ENCODE peak calls at places on chromosomes 12 and 14, in nine cellular contexts. L, S, W, T, Z, J, E, V and N are unnamed samples.

GRCh38 chr14:99612065-99612736 is 8.2 kb upstream of the CCDC85C start:
- DNase-seq in V (no peak), Z (no peak), S (no peak), W (no peak), L (no peak), E (no peak), J (no peak), T (no peak), N (no peak)

GRCh38 chr14:44771495-44771894 is 190.3 kb downstream of the KLHL28 start:
- DNase-seq in L (no peak), V (no peak), W (no peak), S (no peak), T (no peak), J (no peak), Z (no peak), E (no peak), N (no peak)

GRCh38 chr12:130742112-130742511 is 26.0 kb upstream of the RIMBP2 start:
- DNase-seq in S (no peak), W (no peak), E (no peak), T (no peak), V (no peak), L (no peak), J (no peak), Z (no peak), N (no peak)

GRCh38 chr12:18257251-18257650 is 4.1 kb upstream of the PIK3C2G start:
- DNase-seq in L (no peak), V (no peak), S (no peak), J (no peak), T (no peak), W (no peak), Z (no peak), E (no peak), N (no peak)

GRCh38 chr12:124790650-124791400 is 72.8 kb downstream of the SCARB1 start:
- DNase-seq in V (no peak), Z (no peak), L (no peak), J (no peak), E (no peak), W (no peak), T (no peak), S (no peak), N (no peak)

GRCh38 chr14:50658203-50658602 is 9.9 kb downstream of the SAV1 start:
- DNase-seq in J (no peak), W (peak), E (no peak), Z (peak), V (no peak), L (no peak), T (no peak), S (no peak), N (no peak)

GRCh38 chr12:29153231-29153630 is 4.2 kb downstream of the FAR2 start:
- DNase-seq in W (no peak), E (peak), L (no peak), T (no peak), J (no peak), Z (no peak), V (no peak), S (no peak), N (no peak)

GRCh38 chr14:65101631-65102440 is 481 bp downstream of the MAX start:
- DNase-seq in S (no peak), Z (no peak), J (peak), L (peak), E (no peak), V (no peak), T (no peak), W (no peak), N (peak)

GRCh38 chr12:26830783-26831601 is 2.0 kb downstream of the ITPR2 start:
- DNase-seq in T (no peak), J (no peak), W (peak), Z (no peak), L (no peak), S (no peak), E (no peak), V (no peak), N (no peak)

GRCh38 chr14:99094901-99095300 is 177.1 kb downstream of the BCL11B start:
- DNase-seq in Z (no peak), T (no peak), V (no peak), J (peak), E (no peak), L (no peak), S (no peak), W (no peak), N (no peak)

GRCh38 chr14:43001729-43002128 is 1395.1 kb downstream of the LRFN5 start:
- DNase-seq in Z (no peak), T (no peak), V (no peak), L (no peak), W (no peak), E (no peak), S (no peak), J (no peak), N (no peak)

GRCh38 chr12:109822416-109822815 is 10.8 kb downstream of the TRPV4 start:
- DNase-seq in V (no peak), L (no peak), E (no peak), T (no peak), J (no peak), Z (no peak), S (no peak), W (no peak), N (no peak)

GRCh38 chr14:104729835-104730181 is 5.8 kb downstream of the ADSS1 start:
- DNase-seq in J (no peak), S (no peak), V (no peak), T (no peak), Z (no peak), E (no peak), L (no peak), W (no peak), N (no peak)

GRCh38 chr12:107645630-107646333 is 39.8 kb upstream of the PWP1 start:
- DNase-seq in L (no peak), E (no peak), J (no peak), S (no peak), Z (no peak), V (no peak), W (no peak), T (peak), N (no peak)

GRCh38 chr12:27142102-27142721 is 59.8 kb upstream of the C12orf71 start:
- DNase-seq in V (peak), Z (peak), T (peak), S (no peak), J (no peak), W (peak), L (peak), E (peak), N (no peak)

GRCh38 chr14:99566009-99566389 is 38.0 kb downstream of the CCDC85C start:
- DNase-seq in S (no peak), L (no peak), V (no peak), T (no peak), Z (no peak), W (no peak), E (no peak), J (no peak), N (no peak)

GRCh38 chr12:127130506-127131100 is 1136.4 kb upstream of the TMEM132C start:
- DNase-seq in W (no peak), L (no peak), T (no peak), J (no peak), V (no peak), E (no peak), S (no peak), Z (no peak), N (no peak)

GRCh38 chr12:96274331-96274730 is 80.2 kb downstream of the ELK3 start:
- DNase-seq in Z (no peak), S (no peak), E (no peak), J (no peak), T (no peak), W (no peak), L (no peak), V (no peak), N (no peak)

GRCh38 chr14:81366884-81367283 is 33.2 kb downstream of the STON2 start:
- DNase-seq in J (no peak), L (no peak), E (no peak), V (no peak), S (no peak), T (no peak), Z (no peak), W (no peak), N (no peak)

GRCh38 chr14:96167224-96168148 is 37.2 kb upstream of the BDKRB2 start:
- DNase-seq in E (no peak), T (no peak), V (peak), J (peak), W (no peak), Z (peak), L (no peak), S (peak), N (no peak)

GRCh38 chr14:98946995-98947394 is 325.0 kb downstream of the BCL11B start:
- DNase-seq in V (no peak), T (no peak), L (no peak), J (peak), Z (peak), W (no peak), E (no peak), S (peak), N (no peak)

GRCh38 chr14:103512701-103513611 is 9.7 kb downstream of the CKB start:
- DNase-seq in V (no peak), L (peak), Z (peak), S (peak), T (no peak), W (peak), E (no peak), J (peak), N (peak)

GRCh38 chr14:24092110-24092959 is 1.8 kb upstream of the PCK2 start:
- DNase-seq in V (no peak), E (no peak), S (no peak), L (no peak), Z (peak), T (no peak), J (peak), W (peak), N (no peak)

GRCh38 chr14:104174051-104174450 is 35.7 kb downstream of the KIF26A start:
- DNase-seq in Z (no peak), V (no peak), L (no peak), E (no peak), W (no peak), S (no peak), J (no peak), T (no peak), N (no peak)

GRCh38 chr12:98403936-98404335 is 111.5 kb upstream of the TMPO start:
- DNase-seq in T (no peak), Z (no peak), J (no peak), V (no peak), S (no peak), L (no peak), E (no peak), W (no peak), N (no peak)

GRCh38 chr12:88247241-88247643 is 105.1 kb downstream of the TMTC3 start:
- DNase-seq in V (peak), S (no peak), J (no peak), W (no peak), Z (peak), T (no peak), E (no peak), L (no peak), N (no peak)

GRCh38 chr12:56931474-56931978 is 2.7 kb downstream of the SDR9C7 start:
- DNase-seq in S (no peak), L (no peak), T (peak), E (peak), W (peak), J (no peak), Z (peak), V (peak), N (no peak)

GRCh38 chr12:62291888-62292760 is 31.9 kb downstream of the USP15 start:
- DNase-seq in L (no peak), E (no peak), Z (no peak), V (peak), W (no peak), J (no peak), T (no peak), S (no peak), N (no peak)

GRCh38 chr14:68181395-68182326 is 362.1 kb downstream of the RAD51B start:
- DNase-seq in T (no peak), L (no peak), J (no peak), Z (peak), E (no peak), V (no peak), S (no peak), W (no peak), N (no peak)

GRCh38 chr12:6532051-6532926 is 2.0 kb upstream of the GAPDH start:
- DNase-seq in T (no peak), S (peak), V (peak), Z (peak), J (peak), L (peak), E (peak), W (peak), N (peak)